ENCODE peak calls at places on chromosomes 5 and 9, in seven cellular contexts. G, P, F, B, U, R and N are unnamed samples.
A peak's percentile ranks its signal among the peaks of the same experiment; 100 is the strongest.

GRCh38 chr5:92519717-92520632 is 1061.0 kb downstream of the NR2F1-AS1 start:
- DNase-seq in G (no peak), P (no peak), F (no peak), B (no peak), U (no peak), R (no peak), N (no peak)

GRCh38 chr5:175590471-175590881 is 67.4 kb upstream of the HRH2 start:
- DNase-seq in G (no peak), P (peak; percentile 29), F (peak; percentile 63), B (no peak), U (no peak), R (no peak), N (no peak)

GRCh38 chr5:68304421-68305052 is 89.0 kb downstream of the PIK3R1 start:
- DNase-seq in G (no peak), P (no peak), F (no peak), B (no peak), U (no peak), R (no peak), N (no peak)

GRCh38 chr5:80182802-80183645 is 72.8 kb downstream of the SERINC5 start:
- DNase-seq in G (no peak), P (peak; percentile 64), F (peak; percentile 38), B (no peak), U (no peak), R (no peak), N (no peak)

GRCh38 chr5:132277971-132278964 is 15.9 kb upstream of the SLC22A4 start:
- DNase-seq in G (no peak), P (no peak), F (no peak), B (peak; percentile 49), U (no peak), R (no peak), N (no peak)

GRCh38 chr9:126205260-126205659 is 121.4 kb upstream of the MVB12B start:
- DNase-seq in G (no peak), P (no peak), F (no peak), B (no peak), U (no peak), R (no peak), N (no peak)

GRCh38 chr5:113917997-113918396 is 404.5 kb downstream of the YTHDC2 start:
- DNase-seq in G (no peak), P (no peak), F (no peak), B (no peak), U (no peak), R (no peak), N (no peak)

GRCh38 chr9:121633144-121633714 is 18.2 kb upstream of the DAB2IP start:
- DNase-seq in G (no peak), P (no peak), F (no peak), B (no peak), U (no peak), R (no peak), N (no peak)

GRCh38 chr5:107100121-107100520 is 570.6 kb downstream of the EFNA5 start:
- DNase-seq in G (no peak), P (no peak), F (no peak), B (no peak), U (no peak), R (no peak), N (no peak)

GRCh38 chr9:13282998-13283397 is 3.5 kb upstream of the MPDZ start:
- DNase-seq in G (no peak), P (no peak), F (no peak), B (no peak), U (no peak), R (no peak), N (no peak)

GRCh38 chr9:104386425-104387069 is 117.5 kb upstream of the OR13F1 start:
- DNase-seq in G (no peak), P (peak; percentile 58), F (peak; percentile 28), B (no peak), U (no peak), R (no peak), N (no peak)

GRCh38 chr5:51214736-51215135 is 168.5 kb upstream of the ISL1 start:
- DNase-seq in G (no peak), P (no peak), F (peak; percentile 2), B (no peak), U (no peak), R (no peak), N (no peak)

GRCh38 chr5:60586307-60586901 is 113.6 kb downstream of the DEPDC1B start:
- DNase-seq in G (no peak), P (no peak), F (peak; percentile 36), B (no peak), U (no peak), R (no peak), N (no peak)

GRCh38 chr9:136135326-136136126 is 16.9 kb upstream of the TMEM250 start:
- DNase-seq in G (no peak), P (no peak), F (no peak), B (no peak), U (no peak), R (no peak), N (no peak)

GRCh38 chr9:109253637-109254284 is 67.1 kb downstream of the EPB41L4B start:
- DNase-seq in G (no peak), P (no peak), F (no peak), B (no peak), U (no peak), R (no peak), N (no peak)

GRCh38 chr9:110257097-110257955 is 1.0 kb upstream of the TXN start:
- DNase-seq in G (peak; percentile 9), P (no peak), F (no peak), B (no peak), U (no peak), R (peak; percentile 65), N (no peak)

GRCh38 chr5:7396169-7397004 is 449 bp downstream of the ADCY2 start:
- DNase-seq in G (no peak), P (no peak), F (no peak), B (peak; percentile 79), U (no peak), R (no peak), N (peak; percentile 73)

GRCh38 chr5:179393078-179393477 is 47.8 kb upstream of the ADAMTS2 start:
- DNase-seq in G (no peak), P (peak; percentile 66), F (no peak), B (no peak), U (no peak), R (no peak), N (no peak)

GRCh38 chr5:139849942-139850341 is 54.3 kb downstream of the PSD2 start:
- DNase-seq in G (no peak), P (no peak), F (no peak), B (no peak), U (no peak), R (no peak), N (no peak)

GRCh38 chr5:111869681-111870080 is 112.7 kb upstream of the NREP start:
- DNase-seq in G (no peak), P (no peak), F (no peak), B (no peak), U (no peak), R (no peak), N (no peak)

GRCh38 chr5:170287532-170287931 is 10.0 kb downstream of the LCP2 start:
- DNase-seq in G (no peak), P (no peak), F (no peak), B (no peak), U (peak; percentile 74), R (no peak), N (peak; percentile 70)

GRCh38 chr9:30732060-30732459 is 1652.4 kb upstream of the ACO1 start:
- DNase-seq in G (no peak), P (no peak), F (no peak), B (no peak), U (no peak), R (no peak), N (no peak)

GRCh38 chr5:132099073-132099748 is 25.6 kb downstream of the CSF2 start:
- DNase-seq in G (peak; percentile 45), P (no peak), F (no peak), B (no peak), U (no peak), R (no peak), N (no peak)

GRCh38 chr5:122163151-122164069 is 34.1 kb downstream of the ZNF474 start:
- DNase-seq in G (no peak), P (no peak), F (no peak), B (no peak), U (peak; percentile 75), R (no peak), N (no peak)

GRCh38 chr5:95861858-95862561 is 39.5 kb upstream of the GLRX start:
- DNase-seq in G (peak; percentile 26), P (no peak), F (no peak), B (no peak), U (no peak), R (no peak), N (no peak)

GRCh38 chr5:140148508-140148907 is 22.8 kb downstream of the IGIP start:
- DNase-seq in G (no peak), P (no peak), F (no peak), B (no peak), U (no peak), R (no peak), N (no peak)

GRCh38 chr5:155482428-155482827 is 468.9 kb downstream of the KIF4B start:
- DNase-seq in G (no peak), P (no peak), F (no peak), B (no peak), U (no peak), R (no peak), N (no peak)